ENCODE peak calls at places on chromosomes 6 and 20, in four cellular contexts. B, F, G and Y are unnamed samples.

GRCh38 chr20:57757767-57758166 is 48.0 kb upstream of the PMEPA1 start:
- DNase-seq in G (no peak), B (no peak), F (no peak), Y (no peak)

GRCh38 chr6:34324738-34325444 is 67.6 kb downstream of the NUDT3 start:
- DNase-seq in B (no peak), G (no peak), F (peak; percentile 64), Y (no peak)

GRCh38 chr6:69835414-69836179 is 30.8 kb upstream of the COL19A1 start:
- DNase-seq in G (peak; percentile 56), B (no peak), F (peak; percentile 65), Y (peak; percentile 59)

GRCh38 chr6:135008072-135008940 is 46.3 kb downstream of the HBS1L start:
- DNase-seq in G (no peak), F (no peak), B (no peak), Y (no peak)

GRCh38 chr6:80527552-80528052 is 421.1 kb downstream of the BCKDHB start:
- DNase-seq in G (no peak), B (no peak), F (no peak), Y (no peak)

GRCh38 chr6:3640868-3641267 is 110.6 kb downstream of the PXDC1 start:
- DNase-seq in F (no peak), B (no peak), G (no peak), Y (no peak)

GRCh38 chr6:137033828-137034227 is 10.9 kb downstream of the IL20RA start:
- DNase-seq in B (no peak), F (peak; percentile 76), G (no peak), Y (no peak)

GRCh38 chr6:2194643-2195042 is 50.8 kb downstream of the GMDS start:
- DNase-seq in B (no peak), G (no peak), F (no peak), Y (no peak)

GRCh38 chr6:154757352-154758095 is 24.3 kb downstream of the SCAF8 start:
- DNase-seq in G (no peak), F (no peak), B (no peak), Y (no peak)

GRCh38 chr6:127114214-127114613 is 4.3 kb upstream of the RSPO3 start:
- DNase-seq in G (no peak), B (no peak), F (no peak), Y (no peak)

GRCh38 chr6:53894086-53894485 is 99.3 kb downstream of the LRRC1 start:
- DNase-seq in F (peak; percentile 57), G (no peak), B (no peak), Y (no peak)

GRCh38 chr6:1629316-1629715 is 19.6 kb downstream of the FOXC1 start:
- DNase-seq in G (no peak), F (no peak), B (no peak), Y (no peak)

GRCh38 chr6:122733259-122733658 is 46.3 kb upstream of the FABP7 start:
- DNase-seq in G (no peak), F (no peak), B (no peak), Y (no peak)

GRCh38 chr6:69232506-69233194 is 564.2 kb downstream of the LMBRD1 start:
- DNase-seq in G (no peak), F (peak; percentile 65), B (peak; percentile 85), Y (peak; percentile 15)

GRCh38 chr6:41774841-41775240 is 4.9 kb downstream of the FRS3 start:
- DNase-seq in F (no peak), B (no peak), G (no peak), Y (no peak)

GRCh38 chr6:113209315-113209714 is 647.8 kb upstream of the MARCKS start:
- DNase-seq in G (no peak), B (no peak), F (no peak), Y (no peak)

GRCh38 chr20:41499961-41500725 is 118.0 kb downstream of the CHD6 start:
- DNase-seq in F (peak; percentile 39), B (no peak), G (no peak), Y (no peak)

GRCh38 chr6:15682965-15683822 is 20.4 kb upstream of the DTNBP1 start:
- DNase-seq in G (no peak), F (no peak), B (no peak), Y (no peak)

GRCh38 chr20:51091564-51092195 is 68.8 kb upstream of the KCNG1 start:
- DNase-seq in B (no peak), G (no peak), F (no peak), Y (no peak)

GRCh38 chr6:166005846-166006592 is 161.6 kb downstream of the TBXT start:
- DNase-seq in F (peak; percentile 88), G (no peak), B (peak; percentile 36), Y (no peak)

GRCh38 chr6:157850030-157850429 is 27.0 kb downstream of the SNX9 start:
- DNase-seq in B (no peak), G (no peak), F (no peak), Y (no peak)

GRCh38 chr20:14716251-14716650 is 378.8 kb upstream of the FLRT3 start:
- DNase-seq in G (no peak), F (no peak), B (peak; percentile 51), Y (no peak)

GRCh38 chr6:24458134-24458533 is 31.2 kb downstream of the GPLD1 start:
- DNase-seq in F (no peak), G (no peak), B (no peak), Y (no peak)

GRCh38 chr6:125854355-125854754 is 63.6 kb downstream of the NCOA7 start:
- DNase-seq in F (no peak), G (no peak), B (no peak), Y (no peak)
- H3K4me2 ChIP-seq in F (no peak overlapping the region), G (no peak overlapping the region), B (no peak overlapping the region), Y (no peak overlapping the region)

DNA sequence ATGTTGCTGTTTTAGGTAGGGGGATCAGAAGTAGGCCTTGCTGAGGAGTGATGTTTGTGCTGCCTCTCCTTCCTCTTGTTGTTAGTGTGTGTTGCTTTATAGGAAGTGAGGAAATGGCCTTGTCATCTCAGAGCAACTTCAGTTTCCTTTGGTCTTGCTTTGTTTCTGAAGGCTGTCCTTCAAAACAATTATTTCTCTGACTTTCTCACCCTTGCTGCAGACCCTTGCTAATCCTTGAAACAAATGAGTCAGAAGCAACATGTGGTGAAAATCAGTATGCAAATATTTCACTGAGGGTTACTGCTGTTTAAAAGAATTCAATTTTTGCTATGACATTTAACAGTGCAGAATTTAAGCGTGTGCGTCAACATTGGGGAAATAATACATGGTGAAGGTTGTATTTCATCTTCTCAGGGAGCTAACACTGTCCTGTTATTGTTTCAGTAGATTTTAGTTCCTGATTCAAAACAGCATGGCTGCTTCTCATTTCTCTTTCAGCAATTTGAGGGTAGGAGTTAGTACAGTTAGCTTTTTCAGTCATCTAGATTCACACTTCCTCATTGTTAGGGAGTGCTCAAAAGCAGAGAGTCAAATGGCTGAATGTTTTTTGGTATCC is 13.8 kb downstream of the RNF144B start:
- DNase-seq in B (no peak), G (no peak), F (peak; percentile 79), Y (peak; percentile 92)
- H3K4me2 ChIP-seq in B (no peak overlapping the region), G (no peak overlapping the region), F (no peak overlapping the region), Y (peak overlapping the region; percentile 72)

GRCh38 chr6:7986219-7986618 is 75.6 kb upstream of the TXNDC5 start:
- DNase-seq in F (no peak), G (no peak), B (no peak), Y (no peak)
- H3K4me2 ChIP-seq in F (no peak overlapping the region), G (no peak overlapping the region), B (no peak overlapping the region), Y (no peak overlapping the region)

DNA sequence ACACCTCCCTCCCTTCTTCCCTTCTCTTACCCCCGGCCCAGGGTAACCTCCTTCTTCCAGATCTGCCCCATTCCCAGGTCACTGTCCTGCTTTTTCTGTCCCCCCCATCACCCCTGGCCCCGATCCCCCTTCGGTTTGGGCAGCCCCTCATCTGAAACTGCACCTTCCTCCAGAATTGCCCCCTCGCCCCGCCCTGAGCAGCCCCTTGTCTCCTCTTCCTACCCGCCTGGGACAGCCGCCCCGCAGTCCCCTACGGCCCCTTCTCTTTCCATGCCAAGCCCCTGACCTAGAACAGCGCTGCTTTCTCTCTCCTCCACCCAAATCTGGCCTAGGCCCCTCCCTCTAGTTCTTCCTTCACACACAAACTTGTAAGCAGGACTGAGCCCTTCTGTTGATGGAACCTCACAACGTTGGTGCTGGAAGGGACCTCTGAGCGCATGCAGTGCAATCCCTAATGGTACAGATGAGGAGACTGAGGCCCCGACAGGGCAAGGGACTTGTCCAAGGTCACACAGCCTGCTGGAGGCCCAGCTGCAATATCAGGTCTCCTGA is 630 bp downstream of the PPP2R5D start:
- DNase-seq in B (no peak), G (no peak), F (peak; percentile 11), Y (peak; percentile 20)
- H3K4me2 ChIP-seq in B (peak overlapping the region; percentile 61), G (peak overlapping the region; percentile 93), F (peak overlapping the region; percentile 78), Y (peak overlapping the region; percentile 51)

GRCh38 chr6:16725145-16725864 is 36.0 kb downstream of the ATXN1 start:
- DNase-seq in F (peak; percentile 81), B (no peak), G (no peak), Y (peak; percentile 96)
- H3K4me2 ChIP-seq in F (peak overlapping the region; percentile 86), B (no peak overlapping the region), G (peak overlapping the region; percentile 64), Y (peak overlapping the region; percentile 89)